ENCODE peak calls at places on chromosomes 6 and 20, in eight cellular contexts. One of them, this sample, is unnamed.

GRCh38 chr6:153215242-153215641 is 84.2 kb upstream of the RGS17 start:
- DNase-seq in hepatocyte: no peak
- DNase-seq in Calu3: no peak
- DNase-seq in heart left ventricle: no peak
- DNase-seq in GM12878: no peak
- DNase-seq in HFF-Myc: no peak
- DNase-seq in H1: no peak
- DNase-seq in pancreas: no peak
- DNase-seq in this sample: no peak

GRCh38 chr6:130161627-130162404 is 60.9 kb downstream of the SAMD3 start:
- DNase-seq in hepatocyte: no peak
- DNase-seq in Calu3: no peak
- DNase-seq in heart left ventricle: no peak
- DNase-seq in GM12878: no peak
- DNase-seq in HFF-Myc: no peak
- DNase-seq in H1: no peak
- DNase-seq in pancreas: no peak
- DNase-seq in this sample: no peak

GRCh38 chr20:44911264-44911921 is 1.5 kb downstream of the PABPC1L start:
- DNase-seq in hepatocyte: peak; percentile 83
- DNase-seq in Calu3: peak; percentile 91
- DNase-seq in heart left ventricle: no peak
- DNase-seq in GM12878: no peak
- DNase-seq in HFF-Myc: no peak
- DNase-seq in H1: peak; percentile 90
- DNase-seq in pancreas: peak; percentile 74
- DNase-seq in this sample: peak; percentile 86

GRCh38 chr6:26474439-26474881 is 16.7 kb downstream of the BTN2A1 start:
- DNase-seq in hepatocyte: no peak
- DNase-seq in Calu3: no peak
- DNase-seq in heart left ventricle: no peak
- DNase-seq in GM12878: no peak
- DNase-seq in HFF-Myc: no peak
- DNase-seq in H1: no peak
- DNase-seq in pancreas: no peak
- DNase-seq in this sample: no peak

GRCh38 chr6:1597121-1597744 is 12.5 kb upstream of the FOXC1 start:
- DNase-seq in hepatocyte: no peak
- DNase-seq in Calu3: no peak
- DNase-seq in heart left ventricle: no peak
- DNase-seq in GM12878: no peak
- DNase-seq in HFF-Myc: no peak
- DNase-seq in H1: no peak
- DNase-seq in pancreas: no peak
- DNase-seq in this sample: no peak

GRCh38 chr6:144277605-144278227 is 7.4 kb upstream of the UTRN start:
- DNase-seq in hepatocyte: no peak
- DNase-seq in Calu3: no peak
- DNase-seq in heart left ventricle: no peak
- DNase-seq in GM12878: no peak
- DNase-seq in HFF-Myc: no peak
- DNase-seq in H1: no peak
- DNase-seq in pancreas: no peak
- DNase-seq in this sample: no peak

GRCh38 chr6:122025104-122025503 is 374.3 kb upstream of the HSF2 start:
- DNase-seq in hepatocyte: no peak
- DNase-seq in Calu3: no peak
- DNase-seq in heart left ventricle: no peak
- DNase-seq in GM12878: no peak
- DNase-seq in HFF-Myc: no peak
- DNase-seq in H1: no peak
- DNase-seq in pancreas: no peak
- DNase-seq in this sample: no peak

GRCh38 chr6:157050537-157051280 is 272.6 kb downstream of the TMEM242 start:
- DNase-seq in hepatocyte: no peak
- DNase-seq in Calu3: no peak
- DNase-seq in heart left ventricle: no peak
- DNase-seq in GM12878: no peak
- DNase-seq in HFF-Myc: no peak
- DNase-seq in H1: no peak
- DNase-seq in pancreas: no peak
- DNase-seq in this sample: no peak

GRCh38 chr6:9398794-9399373 is 963.5 kb upstream of the SLC35B3 start:
- DNase-seq in hepatocyte: peak; percentile 8
- DNase-seq in Calu3: no peak
- DNase-seq in heart left ventricle: peak; percentile 20
- DNase-seq in GM12878: no peak
- DNase-seq in HFF-Myc: no peak
- DNase-seq in H1: no peak
- DNase-seq in pancreas: peak; percentile 26
- DNase-seq in this sample: peak; percentile 25

GRCh38 chr6:56292505-56293181 is 45.3 kb upstream of the COL21A1 start:
- DNase-seq in hepatocyte: peak; percentile 76
- DNase-seq in Calu3: peak; percentile 49
- DNase-seq in heart left ventricle: peak; percentile 41
- DNase-seq in GM12878: no peak
- DNase-seq in HFF-Myc: peak; percentile 71
- DNase-seq in H1: peak; percentile 50
- DNase-seq in pancreas: no peak
- DNase-seq in this sample: peak; percentile 11

GRCh38 chr6:170525795-170526194 is 27.3 kb downstream of the PSMB1 start:
- DNase-seq in hepatocyte: no peak
- DNase-seq in Calu3: no peak
- DNase-seq in heart left ventricle: no peak
- DNase-seq in GM12878: no peak
- DNase-seq in HFF-Myc: no peak
- DNase-seq in H1: no peak
- DNase-seq in pancreas: no peak
- DNase-seq in this sample: no peak

GRCh38 chr20:24499472-24499871 is 30.0 kb downstream of the SYNDIG1 start:
- DNase-seq in hepatocyte: no peak
- DNase-seq in Calu3: no peak
- DNase-seq in heart left ventricle: no peak
- DNase-seq in GM12878: no peak
- DNase-seq in HFF-Myc: no peak
- DNase-seq in H1: no peak
- DNase-seq in pancreas: no peak
- DNase-seq in this sample: no peak

GRCh38 chr6:32046450-32047083 is 8.4 kb downstream of the CYP21A2 start:
- DNase-seq in hepatocyte: peak; percentile 17
- DNase-seq in Calu3: no peak
- DNase-seq in heart left ventricle: peak; percentile 41
- DNase-seq in GM12878: no peak
- DNase-seq in HFF-Myc: no peak
- DNase-seq in H1: peak; percentile 60
- DNase-seq in pancreas: no peak
- DNase-seq in this sample: peak; percentile 10

GRCh38 chr6:84052204-84052882 is 18.8 kb downstream of the MRAP2 start:
- DNase-seq in hepatocyte: peak; percentile 53
- DNase-seq in Calu3: no peak
- DNase-seq in heart left ventricle: peak; percentile 70
- DNase-seq in GM12878: no peak
- DNase-seq in HFF-Myc: peak; percentile 29
- DNase-seq in H1: peak; percentile 64
- DNase-seq in pancreas: peak; percentile 32
- DNase-seq in this sample: peak; percentile 41

GRCh38 chr6:15966000-15966399 is 162.9 kb upstream of the MYLIP start:
- DNase-seq in hepatocyte: no peak
- DNase-seq in Calu3: no peak
- DNase-seq in heart left ventricle: no peak
- DNase-seq in GM12878: no peak
- DNase-seq in HFF-Myc: no peak
- DNase-seq in H1: no peak
- DNase-seq in pancreas: no peak
- DNase-seq in this sample: no peak

GRCh38 chr6:53294095-53294494 is 54.7 kb downstream of the ELOVL5 start:
- DNase-seq in hepatocyte: no peak
- DNase-seq in Calu3: peak; percentile 3
- DNase-seq in heart left ventricle: no peak
- DNase-seq in GM12878: no peak
- DNase-seq in HFF-Myc: no peak
- DNase-seq in H1: peak; percentile 64
- DNase-seq in pancreas: no peak
- DNase-seq in this sample: no peak

GRCh38 chr20:36498386-36499179 is 42.7 kb upstream of the MYL9 start:
- DNase-seq in hepatocyte: no peak
- DNase-seq in Calu3: no peak
- DNase-seq in heart left ventricle: peak; percentile 73
- DNase-seq in GM12878: no peak
- DNase-seq in HFF-Myc: no peak
- DNase-seq in H1: no peak
- DNase-seq in pancreas: no peak
- DNase-seq in this sample: no peak

DNA sequence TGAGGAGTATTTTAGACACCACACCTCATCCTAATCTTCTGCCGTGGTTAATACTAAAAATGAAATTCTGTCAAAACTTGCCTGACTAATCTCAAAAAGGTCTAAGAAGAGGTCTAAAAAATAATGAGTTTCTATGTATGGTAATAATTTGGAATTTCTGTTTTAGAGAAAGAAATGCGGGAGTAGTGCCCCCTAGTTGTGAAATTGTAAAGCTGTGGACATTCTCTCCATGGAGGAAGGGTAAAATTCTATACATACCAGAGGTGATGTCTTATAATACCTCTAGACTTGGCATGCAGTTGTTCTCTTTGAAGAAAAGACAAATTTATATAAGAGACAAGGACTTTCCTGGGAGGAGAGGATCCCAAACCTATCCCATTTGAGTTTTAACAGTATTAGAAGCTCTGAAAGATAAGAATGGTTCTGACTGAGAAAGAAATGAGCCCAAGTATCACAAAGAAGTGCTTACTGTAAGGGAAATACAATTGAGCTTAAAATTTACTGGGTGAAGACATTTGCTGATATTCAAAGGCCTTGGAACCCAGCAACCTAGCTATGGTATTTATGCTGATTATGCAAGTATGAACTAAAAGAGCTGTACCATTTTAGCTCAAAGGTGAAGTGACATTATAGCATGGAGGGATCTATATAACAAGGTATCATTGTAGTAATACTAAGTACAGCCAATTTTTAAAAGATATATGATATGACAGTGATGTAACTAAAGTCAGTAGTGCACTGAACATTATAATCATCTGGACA is 5.1 kb upstream of the EPHA7 start:
- DNase-seq in hepatocyte: peak; percentile 39
- DNase-seq in Calu3: no peak
- DNase-seq in heart left ventricle: no peak
- DNase-seq in GM12878: no peak
- DNase-seq in HFF-Myc: no peak
- DNase-seq in H1: no peak
- DNase-seq in pancreas: no peak
- DNase-seq in this sample: no peak
- TF ChIP-seq CTCF in hepatocyte: peak; percentile 65
- TF ChIP-seq CTCF in Calu3: no peak
- TF ChIP-seq CTCF in heart left ventricle: peak; percentile 41
- TF ChIP-seq CTCF in GM12878: peak; percentile 41
- TF ChIP-seq CTCF in HFF-Myc: peak; percentile 35
- TF ChIP-seq CTCF in H1: peak; percentile 34
- TF ChIP-seq CTCF in pancreas: peak; percentile 35
- TF ChIP-seq CTCF in this sample: no peak

DNA sequence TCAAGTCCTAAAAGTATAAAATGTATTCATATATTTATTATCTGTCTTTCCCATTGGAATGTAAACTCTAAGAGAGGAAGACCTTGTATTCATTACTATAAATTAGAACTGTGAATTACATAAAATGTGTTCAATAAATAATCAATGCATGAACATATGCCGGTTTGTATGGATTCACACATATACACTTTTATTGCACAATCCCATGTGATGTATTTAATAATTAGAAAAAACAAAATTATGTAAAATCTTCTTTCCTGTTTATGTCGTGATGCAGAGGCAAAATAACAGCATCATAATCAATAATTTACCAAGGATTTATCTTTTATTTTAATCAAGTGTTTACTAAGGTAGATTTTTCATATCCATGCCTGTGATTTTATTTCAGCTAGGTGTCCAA is 240.5 kb downstream of the KHDRBS2 start:
- DNase-seq in hepatocyte: no peak
- DNase-seq in Calu3: no peak
- DNase-seq in heart left ventricle: no peak
- DNase-seq in GM12878: no peak
- DNase-seq in HFF-Myc: no peak
- DNase-seq in H1: no peak
- DNase-seq in pancreas: no peak
- DNase-seq in this sample: no peak
- TF ChIP-seq CTCF in hepatocyte: no peak
- TF ChIP-seq CTCF in Calu3: no peak
- TF ChIP-seq CTCF in heart left ventricle: no peak
- TF ChIP-seq CTCF in GM12878: no peak
- TF ChIP-seq CTCF in HFF-Myc: no peak
- TF ChIP-seq CTCF in H1: no peak
- TF ChIP-seq CTCF in pancreas: no peak
- TF ChIP-seq CTCF in this sample: no peak

GRCh38 chr6:30612213-30612612 is 4.8 kb downstream of the PPP1R10 start:
- DNase-seq in hepatocyte: no peak
- DNase-seq in Calu3: no peak
- DNase-seq in heart left ventricle: no peak
- DNase-seq in GM12878: no peak
- DNase-seq in HFF-Myc: no peak
- DNase-seq in H1: no peak
- DNase-seq in pancreas: no peak
- DNase-seq in this sample: no peak
- TF ChIP-seq CTCF in hepatocyte: peak; percentile 44
- TF ChIP-seq CTCF in Calu3: no peak
- TF ChIP-seq CTCF in heart left ventricle: no peak
- TF ChIP-seq CTCF in GM12878: no peak
- TF ChIP-seq CTCF in HFF-Myc: peak; percentile 21
- TF ChIP-seq CTCF in H1: no peak
- TF ChIP-seq CTCF in pancreas: no peak
- TF ChIP-seq CTCF in this sample: peak; percentile 27

GRCh38 chr6:151911401-151911800 is 103.9 kb downstream of the ESR1 start:
- DNase-seq in hepatocyte: no peak
- DNase-seq in Calu3: no peak
- DNase-seq in heart left ventricle: no peak
- DNase-seq in GM12878: no peak
- DNase-seq in HFF-Myc: no peak
- DNase-seq in H1: no peak
- DNase-seq in pancreas: no peak
- DNase-seq in this sample: no peak
- TF ChIP-seq CTCF in hepatocyte: no peak
- TF ChIP-seq CTCF in Calu3: no peak
- TF ChIP-seq CTCF in heart left ventricle: no peak
- TF ChIP-seq CTCF in GM12878: no peak
- TF ChIP-seq CTCF in HFF-Myc: no peak
- TF ChIP-seq CTCF in H1: no peak
- TF ChIP-seq CTCF in pancreas: no peak
- TF ChIP-seq CTCF in this sample: no peak

GRCh38 chr6:37100740-37101139 is 69.2 kb upstream of the PIM1 start:
- DNase-seq in hepatocyte: no peak
- DNase-seq in Calu3: no peak
- DNase-seq in heart left ventricle: no peak
- DNase-seq in GM12878: no peak
- DNase-seq in HFF-Myc: no peak
- DNase-seq in H1: no peak
- DNase-seq in pancreas: no peak
- DNase-seq in this sample: no peak
- TF ChIP-seq CTCF in hepatocyte: no peak
- TF ChIP-seq CTCF in Calu3: no peak
- TF ChIP-seq CTCF in heart left ventricle: no peak
- TF ChIP-seq CTCF in GM12878: no peak
- TF ChIP-seq CTCF in HFF-Myc: no peak
- TF ChIP-seq CTCF in H1: no peak
- TF ChIP-seq CTCF in pancreas: no peak
- TF ChIP-seq CTCF in this sample: no peak